ENCODE peak calls at places on chromosomes 3 and 15, in six cellular contexts. X is H9, B is IMR-90, W is mesenchymal stem cell, M is trophoblast cell, K is H1. D is an unnamed sample.

GRCh38 chr3:28980631-28981030 is 300.2 kb upstream of the RBMS3 start:
- DNase-seq in M (no peak), K (no peak), W (no peak), B (no peak), X (no peak), D (no peak)

GRCh38 chr3:156030735-156031134 is 89.6 kb upstream of the KCNAB1 start:
- DNase-seq in M (no peak), X (no peak), K (no peak), W (no peak), B (no peak), D (no peak)

GRCh38 chr15:47857384-47858168 is 140.3 kb downstream of the SEMA6D start:
- DNase-seq in M (no peak), W (no peak), K (no peak), X (no peak), B (no peak), D (no peak)

GRCh38 chr15:75368689-75369239 is 357 bp upstream of the MAN2C1 start:
- DNase-seq in X (no peak), W (peak; percentile 68), K (no peak), B (peak; percentile 17), M (no peak), D (no peak)

GRCh38 chr15:58755956-58756355 is 6.4 kb upstream of the ADAM10 start:
- DNase-seq in K (no peak), W (no peak), M (peak; percentile 68), B (no peak), X (no peak), D (no peak)

GRCh38 chr3:74139648-74140047 is 474.8 kb downstream of the CNTN3 start:
- DNase-seq in K (no peak), W (no peak), M (no peak), X (no peak), B (no peak), D (no peak)

GRCh38 chr3:67540198-67540894 is 114.1 kb downstream of the SUCLG2 start:
- DNase-seq in B (no peak), X (peak; percentile 32), K (no peak), M (no peak), W (no peak), D (no peak)

GRCh38 chr15:27686376-27686775 is 412.7 kb downstream of the OCA2 start:
- DNase-seq in M (peak; percentile 0), X (no peak), B (peak; percentile 34), W (no peak), K (no peak), D (no peak)

GRCh38 chr15:70185251-70185711 is 87.6 kb upstream of the TLE3 start:
- DNase-seq in K (no peak), M (no peak), X (no peak), B (no peak), W (no peak), D (no peak)

GRCh38 chr15:66859688-66860253 is 157.7 kb downstream of the SMAD6 start:
- DNase-seq in W (no peak), M (no peak), K (no peak), B (no peak), X (peak; percentile 22), D (no peak)

GRCh38 chr15:42367041-42367440 is 7.7 kb downstream of the CAPN3 start:
- DNase-seq in X (no peak), B (no peak), K (no peak), W (peak; percentile 32), M (no peak), D (no peak)

GRCh38 chr3:43995078-43995928 is 246.4 kb upstream of the TOPAZ1 start:
- DNase-seq in B (no peak), W (peak; percentile 5), M (peak; percentile 26), K (peak; percentile 78), X (peak; percentile 61), D (peak; percentile 37)

GRCh38 chr3:112321867-112322652 is 10.9 kb upstream of the CD200 start:
- DNase-seq in B (no peak), M (peak; percentile 70), K (no peak), X (no peak), W (no peak), D (no peak)

GRCh38 chr15:29925227-29926082 is 103.2 kb upstream of the TJP1 start:
- DNase-seq in X (peak; percentile 93), B (peak; percentile 80), M (peak; percentile 95), K (peak; percentile 93), W (peak; percentile 77), D (peak; percentile 51)

GRCh38 chr15:40982855-40983254 is 29.6 kb downstream of the CHAC1 start:
- DNase-seq in K (no peak), M (no peak), X (no peak), B (peak; percentile 93), W (peak; percentile 95), D (no peak)

GRCh38 chr3:82179291-82179690 is 417.8 kb upstream of the GBE1 start:
- DNase-seq in B (no peak), M (no peak), W (no peak), K (no peak), X (no peak), D (no peak)

DNA sequence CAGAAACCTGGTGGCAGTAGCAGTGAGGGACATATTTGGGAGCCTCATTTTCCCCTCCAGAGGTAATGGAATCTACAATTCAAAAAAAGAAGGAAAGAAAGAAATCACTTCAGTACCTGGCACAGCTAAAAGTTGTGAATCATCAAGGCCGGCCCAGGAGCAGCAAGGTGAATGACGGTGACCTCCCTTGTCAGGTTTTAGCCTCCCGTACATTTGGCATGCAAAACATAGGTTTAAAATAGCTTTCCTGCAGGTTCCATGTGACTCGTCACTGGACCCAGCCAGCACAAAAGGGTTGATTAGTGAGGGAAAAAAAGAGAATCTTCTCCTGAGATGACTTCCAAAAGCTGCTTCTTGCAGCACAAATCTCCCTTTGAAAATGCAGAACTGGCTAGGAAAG is 394.2 kb downstream of the LSAMP start:
- DNase-seq in K (no peak), M (no peak), W (no peak), X (no peak), B (no peak), D (no peak)
- H3K18ac ChIP-seq in K (no peak overlapping the region), M (no peak overlapping the region), W (no peak overlapping the region), X (no peak overlapping the region), B (no peak overlapping the region), D (no peak overlapping the region)

GRCh38 chr3:79651536-79652065 is 116.2 kb downstream of the ROBO1 start:
- DNase-seq in X (no peak), W (no peak), M (peak; percentile 7), B (no peak), K (no peak), D (peak; percentile 24)

GRCh38 chr3:79657076-79657475 is 110.7 kb downstream of the ROBO1 start:
- DNase-seq in K (no peak), B (no peak), M (no peak), X (no peak), W (no peak), D (no peak)

GRCh38 chr3:79654019-79654418 is 113.8 kb downstream of the ROBO1 start:
- DNase-seq in K (no peak), W (no peak), B (no peak), M (no peak), X (no peak), D (no peak)

GRCh38 chr3:79653242-79653830 is 114.5 kb downstream of the ROBO1 start:
- DNase-seq in W (no peak), K (no peak), X (no peak), B (no peak), M (no peak), D (no peak)
- H4K91ac ChIP-seq in W (no peak overlapping the region), K (no peak overlapping the region), X (no peak overlapping the region), B (no peak overlapping the region), M (no peak overlapping the region), D (no peak overlapping the region)

DNA sequence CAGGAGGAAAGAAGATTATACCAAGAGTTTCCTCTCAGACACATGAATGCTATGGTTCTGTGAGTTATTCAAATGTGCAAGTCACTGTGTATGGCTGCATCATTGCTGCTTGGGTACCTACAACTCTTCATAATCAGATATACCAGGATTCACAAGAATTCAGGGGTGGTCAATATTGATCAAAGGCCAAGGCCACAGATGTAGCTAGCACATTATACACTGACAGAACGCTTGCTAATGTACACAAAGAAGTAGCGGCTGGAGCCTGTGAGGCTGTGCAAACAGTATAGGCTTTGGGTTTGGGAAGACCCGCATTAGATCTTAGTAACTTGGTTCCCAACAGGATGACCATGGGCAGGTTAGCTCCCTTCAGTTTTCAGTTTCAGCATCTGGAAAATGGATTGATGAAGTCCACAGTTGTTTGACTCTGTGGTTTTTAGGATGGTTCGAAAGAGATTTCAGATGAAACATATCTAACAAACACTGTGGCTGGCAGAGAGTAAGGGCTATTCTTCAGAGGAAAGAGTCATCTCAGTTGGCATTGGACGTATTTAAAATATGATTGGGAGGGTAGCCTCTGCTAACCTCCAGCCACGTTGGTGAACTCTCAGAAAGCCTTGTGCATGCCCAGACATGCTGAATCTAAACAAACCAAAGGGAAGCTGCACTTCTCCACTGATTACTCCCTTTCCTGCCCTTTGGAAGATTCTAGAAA is 748.7 kb upstream of the CFAP20DC start:
- DNase-seq in K (no peak), M (no peak), W (no peak), X (no peak), B (no peak), D (no peak)
- H3K18ac ChIP-seq in K (no peak overlapping the region), M (no peak overlapping the region), W (peak overlapping the region; percentile 61), X (no peak overlapping the region), B (peak overlapping the region; percentile 66), D (no peak overlapping the region)

GRCh38 chr3:70076394-70076793 is 76.9 kb downstream of the SAMMSON start:
- DNase-seq in X (no peak), B (no peak), M (no peak), K (no peak), W (no peak), D (no peak)

GRCh38 chr3:70078778-70079177 is 79.2 kb downstream of the SAMMSON start:
- DNase-seq in B (no peak), W (no peak), M (no peak), K (no peak), X (no peak), D (no peak)
- H4K91ac ChIP-seq in B (no peak overlapping the region), W (no peak overlapping the region), M (no peak overlapping the region), K (no peak overlapping the region), X (no peak overlapping the region), D (no peak overlapping the region)

GRCh38 chr3:194069421-194070219 is 66.3 kb upstream of the HES1 start:
- DNase-seq in W (peak; percentile 79), X (no peak), K (no peak), M (peak; percentile 81), B (peak; percentile 24), D (no peak)
- H3K18ac ChIP-seq in W (no peak overlapping the region), X (no peak overlapping the region), K (peak overlapping the region; percentile 71), M (no peak overlapping the region), B (no peak overlapping the region), D (no peak overlapping the region)

DNA sequence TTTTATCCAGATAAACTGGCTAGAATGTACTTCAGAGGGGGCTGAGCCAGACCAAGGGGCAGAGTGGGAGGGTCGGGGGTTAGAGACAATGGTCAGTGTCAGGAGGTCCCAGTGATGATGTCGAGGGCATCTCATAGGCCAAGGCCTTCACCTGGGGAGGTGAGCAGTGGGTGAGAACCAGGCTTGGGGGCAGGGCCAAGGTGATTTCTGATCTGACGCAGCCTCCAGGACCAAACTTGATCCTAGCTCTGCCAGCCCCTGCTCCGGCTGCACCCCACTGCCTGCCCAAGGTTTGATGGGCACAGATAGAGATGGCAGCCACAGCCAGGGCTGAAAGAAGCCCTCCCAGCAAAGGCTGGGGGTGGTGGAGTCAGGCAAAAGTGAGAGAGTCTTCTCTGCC is 14.9 kb downstream of the XYLB start:
- DNase-seq in K (no peak), M (no peak), W (no peak), B (no peak), X (no peak), D (no peak)
- H4K91ac ChIP-seq in K (no peak overlapping the region), M (no peak overlapping the region), W (no peak overlapping the region), B (no peak overlapping the region), X (no peak overlapping the region), D (no peak overlapping the region)